ENCODE peak calls at places on chromosomes 6 and 20, in eight cellular contexts. H is hepatocyte, G is PC-3, Y is HCT116, M is MM.1S, Q is GM23338, J is neural progenitor cell, L is SK-N-SH. K is an unnamed sample.

GRCh38 chr6:90860822-90861601 is 274.1 kb upstream of the MAP3K7 start:
- DNase-seq in M (no peak), H (no peak), J (no peak), G (peak), Q (no peak), Y (no peak), L (no peak), K (peak)

GRCh38 chr6:125584468-125584939 is 164.9 kb upstream of the HEY2 start:
- DNase-seq in Y (no peak), Q (peak), J (peak), G (peak), M (no peak), L (no peak), H (peak), K (no peak)

GRCh38 chr20:20364016-20364746 is 3.7 kb upstream of the INSM1 start:
- DNase-seq in G (no peak), M (no peak), H (no peak), Y (no peak), J (peak), Q (peak), L (peak), K (no peak)

GRCh38 chr6:13848553-13849150 is 34.3 kb upstream of the MCUR1 start:
- DNase-seq in Q (no peak), H (no peak), L (no peak), Y (no peak), J (no peak), M (no peak), G (peak), K (no peak)

GRCh38 chr6:39422273-39422672 is 99.8 kb upstream of the KCNK16 start:
- DNase-seq in M (no peak), H (no peak), L (no peak), J (no peak), Y (no peak), G (no peak), Q (no peak), K (no peak)

GRCh38 chr20:25750765-25751696 is 54.4 kb upstream of the ZNF337 start:
- DNase-seq in H (no peak), L (peak), Q (peak), J (peak), G (peak), M (peak), Y (no peak), K (peak)

GRCh38 chr6:168384045-168385038 is 56.6 kb upstream of the SMOC2 start:
- DNase-seq in M (no peak), J (no peak), Q (no peak), L (no peak), Y (no peak), G (no peak), H (no peak), K (no peak)

GRCh38 chr6:141675957-141676356 is 456.8 kb upstream of the GJE1 start:
- DNase-seq in M (no peak), G (peak), Q (no peak), H (no peak), L (no peak), J (no peak), Y (peak), K (no peak)

GRCh38 chr6:130851026-130851425 is 23.8 kb downstream of the SMLR1 start:
- DNase-seq in L (no peak), Y (no peak), M (peak), G (no peak), J (no peak), Q (no peak), H (no peak), K (no peak)

GRCh38 chr6:119602215-119603178 is 252.9 kb upstream of the MAN1A1 start:
- DNase-seq in H (no peak), G (peak), Q (no peak), M (no peak), J (no peak), Y (no peak), L (no peak), K (no peak)

GRCh38 chr6:168097221-168097620 is 18.2 kb upstream of the FRMD1 start:
- DNase-seq in M (no peak), H (no peak), L (no peak), J (no peak), Y (no peak), Q (no peak), G (no peak), K (no peak)

GRCh38 chr6:44176935-44177509 is 18.4 kb downstream of the CAPN11 start:
- DNase-seq in H (no peak), L (no peak), M (no peak), G (no peak), Y (no peak), Q (no peak), J (no peak), K (no peak)

GRCh38 chr6:13181398-13181797 is 146.9 kb downstream of the TBC1D7 start:
- DNase-seq in J (no peak), M (no peak), Y (no peak), H (no peak), G (no peak), L (peak), Q (no peak), K (no peak)

GRCh38 chr6:105035299-105035698 is 78.4 kb downstream of the LIN28B start:
- DNase-seq in J (peak), H (no peak), L (no peak), Q (no peak), G (no peak), M (no peak), Y (no peak), K (no peak)

GRCh38 chr6:111722220-111722731 is 116.6 kb upstream of the TRAF3IP2 start:
- DNase-seq in Y (no peak), H (no peak), G (peak), Q (no peak), L (no peak), J (no peak), M (no peak), K (no peak)

GRCh38 chr6:33433560-33434191 is 13.8 kb downstream of the SYNGAP1 start:
- DNase-seq in J (peak), L (peak), H (peak), G (no peak), Y (no peak), M (no peak), Q (peak), K (no peak)

GRCh38 chr6:163413054-163413344 is 1.5 kb upstream of the QKI start:
- DNase-seq in M (no peak), Q (no peak), Y (no peak), H (no peak), G (no peak), J (no peak), L (peak), K (no peak)

GRCh38 chr6:37669306-37669705 is 28.4 kb downstream of the MDGA1 start:
- DNase-seq in H (no peak), L (no peak), J (no peak), Y (no peak), Q (no peak), G (peak), M (no peak), K (no peak)

GRCh38 chr20:33068251-33068939 is 11.0 kb upstream of the BPIFB4 start:
- DNase-seq in Y (no peak), G (no peak), Q (no peak), J (no peak), H (no peak), L (no peak), M (no peak), K (no peak)

GRCh38 chr20:63068711-63069367 is 62.1 kb upstream of the BHLHE23 start:
- DNase-seq in J (no peak), G (no peak), L (no peak), M (no peak), Y (no peak), Q (no peak), H (no peak), K (no peak)

GRCh38 chr6:108119212-108120141 is 44.9 kb upstream of the OSTM1 start:
- DNase-seq in H (no peak), J (peak), M (no peak), G (no peak), Y (no peak), L (peak), Q (peak), K (no peak)

DNA sequence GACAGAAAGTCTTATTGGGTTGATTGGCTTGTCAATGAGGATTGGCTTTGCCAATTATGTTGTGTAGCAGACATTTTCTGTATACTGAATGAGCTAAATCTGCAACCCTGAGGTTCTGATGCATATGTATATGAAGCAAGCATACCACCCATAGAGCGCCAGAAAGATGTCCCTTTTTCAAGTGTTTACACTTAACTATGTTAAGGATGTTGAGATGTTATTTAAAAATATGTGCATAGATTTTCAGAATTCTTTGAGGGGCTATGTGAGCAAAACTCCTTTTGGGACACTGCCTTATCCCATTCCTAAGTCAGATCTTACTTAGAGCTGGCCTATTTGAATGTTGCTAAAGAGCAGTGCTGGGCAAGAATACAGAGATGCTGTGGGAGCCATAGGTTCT is 1.9 kb downstream of the AIG1 start:
- DNase-seq in M (no peak), H (no peak), Y (no peak), Q (peak), G (no peak), L (no peak), J (no peak), K (no peak)
- H3K4me2 ChIP-seq in M (no peak), H (peak), Y (no peak), Q (peak), G (peak), L (no peak), J (no peak), K (no peak)

GRCh38 chr20:58944610-58945009 is 36.4 kb upstream of the NELFCD start:
- DNase-seq in M (no peak), Y (no peak), L (no peak), G (peak), Q (peak), H (peak), J (no peak), K (no peak)

GRCh38 chr20:58953050-58953449 is 28.0 kb upstream of the NELFCD start:
- DNase-seq in M (no peak), G (no peak), J (no peak), Q (no peak), Y (no peak), L (no peak), H (no peak), K (no peak)

GRCh38 chr20:58956078-58956477 is 25.0 kb upstream of the NELFCD start:
- DNase-seq in G (peak), Q (no peak), J (no peak), M (no peak), Y (no peak), L (no peak), H (no peak), K (no peak)

GRCh38 chr20:58945967-58946631 is 35.0 kb upstream of the NELFCD start:
- DNase-seq in G (no peak), J (no peak), H (no peak), M (no peak), Y (no peak), L (no peak), Q (no peak), K (no peak)

DNA sequence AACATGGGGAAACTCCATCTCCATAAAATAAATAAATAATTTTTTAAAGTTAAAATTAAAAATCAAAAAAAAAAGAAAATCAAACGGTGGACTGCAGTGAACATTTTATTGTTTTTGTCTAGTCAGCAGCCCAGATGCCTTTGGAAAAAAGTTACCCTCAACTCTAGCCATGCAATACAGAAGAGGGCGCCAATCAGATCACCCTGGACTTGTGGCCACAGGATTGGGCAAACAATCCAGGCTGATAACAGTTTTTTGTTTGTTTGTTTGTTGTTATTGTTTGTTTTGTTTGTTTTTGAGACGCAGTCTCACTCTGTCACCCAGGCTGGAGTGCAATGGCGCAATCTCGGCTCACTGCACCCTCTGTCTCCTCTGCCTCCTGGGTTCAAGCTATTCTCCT is 30.5 kb upstream of the NELFCD start:
- DNase-seq in Q (no peak), Y (no peak), M (no peak), J (no peak), L (no peak), G (no peak), H (no peak), K (no peak)
- TF ChIP-seq CTCF in Q (peak), Y (no peak), M (no peak), J (peak), L (no peak), G (peak), H (no peak), K (peak)

GRCh38 chr6:49570474-49571079 is 20.1 kb downstream of the C6orf141 start:
- DNase-seq in G (peak), H (no peak), Y (no peak), J (no peak), M (no peak), L (no peak), Q (no peak), K (no peak)
- TF ChIP-seq EZH2phosphoT487 in G (no peak), H (no peak), Y (no peak), J (no peak), M (no peak), L (no peak), Q (no peak), K (no peak)

GRCh38 chr6:56963043-56963442 is 8.1 kb downstream of the BEND6 start:
- DNase-seq in Y (no peak), Q (peak), G (no peak), H (no peak), M (no peak), L (no peak), J (no peak), K (no peak)
- H3K4me2 ChIP-seq in Y (no peak), Q (peak), G (no peak), H (no peak), M (no peak), L (no peak), J (no peak), K (no peak)